ENCODE peak calls at places on chromosomes 4 and X, in five cellular contexts. L, J, R, M and O are unnamed samples.

GRCh38 chrX:153454901-153455550 is 9.2 kb upstream of the TREX2 start:
- DNase-seq in L (no peak), J (no peak), R (no peak), M (no peak), O (no peak)

GRCh38 chr4:104302731-104303130 is 192.0 kb downstream of the CXXC4 start:
- DNase-seq in L (no peak), J (no peak), R (no peak), M (no peak), O (no peak)

GRCh38 chrX:154327026-154327820 is 31.6 kb downstream of the TKTL1 start:
- DNase-seq in L (no peak), J (no peak), R (no peak), M (no peak), O (no peak)

GRCh38 chr4:57854748-57855147 is 744.6 kb upstream of the IGFBP7 start:
- DNase-seq in L (no peak), J (no peak), R (peak), M (no peak), O (no peak)

GRCh38 chr4:162010362-162010761 is 153.4 kb downstream of the FSTL5 start:
- DNase-seq in L (no peak), J (no peak), R (no peak), M (no peak), O (no peak)

GRCh38 chr4:2847297-2847871 is 3.7 kb downstream of the ADD1 start:
- DNase-seq in L (no peak), J (no peak), R (no peak), M (no peak), O (no peak)

GRCh38 chrX:110167952-110168451 is 149.9 kb downstream of the AMMECR1 start:
- DNase-seq in L (no peak), J (no peak), R (peak), M (no peak), O (no peak)

GRCh38 chr4:165398570-165398969 is 19.8 kb downstream of the CPE start:
- DNase-seq in L (no peak), J (peak), R (peak), M (no peak), O (peak)

GRCh38 chrX:1391370-1391706 is 575 bp downstream of the SLC25A6 start:
- DNase-seq in L (peak), J (no peak), R (no peak), M (no peak), O (no peak)

GRCh38 chr4:127410201-127410600 is 222.6 kb upstream of the INTU start:
- DNase-seq in L (no peak), J (no peak), R (no peak), M (no peak), O (no peak)

GRCh38 chr4:173333658-173334084 is 487 bp downstream of the HMGB2 start:
- DNase-seq in L (no peak), J (peak), R (peak), M (peak), O (no peak)

GRCh38 chr4:15964159-15964558 is 1.2 kb upstream of the FGFBP2 start:
- DNase-seq in L (no peak), J (no peak), R (no peak), M (no peak), O (no peak)

GRCh38 chr4:152680988-152681731 is 1.4 kb upstream of the TMEM154 start:
- DNase-seq in L (no peak), J (peak), R (peak), M (no peak), O (no peak)

GRCh38 chrX:32871636-32872035 is 339.7 kb downstream of the DMD start:
- DNase-seq in L (no peak), J (no peak), R (no peak), M (no peak), O (no peak)

GRCh38 chr4:170097681-170098080 is 7.9 kb upstream of the AADAT start:
- DNase-seq in L (no peak), J (no peak), R (no peak), M (no peak), O (no peak)

GRCh38 chr4:124710911-124711310 is 1.6 kb downstream of the ANKRD50 start:
- DNase-seq in L (no peak), J (peak), R (peak), M (no peak), O (no peak)

GRCh38 chr4:129140521-129140920 is 44.6 kb downstream of the C4orf33 start:
- DNase-seq in L (no peak), J (no peak), R (peak), M (no peak), O (no peak)

GRCh38 chr4:150217192-150217591 is 138.9 kb downstream of the DCLK2 start:
- DNase-seq in L (no peak), J (peak), R (peak), M (no peak), O (peak)

GRCh38 chr4:15956179-15956850 is 6.7 kb downstream of the FGFBP2 start:
- DNase-seq in L (peak), J (peak), R (peak), M (no peak), O (peak)

GRCh38 chr4:101865501-101866062 is 75.1 kb downstream of the BANK1 start:
- DNase-seq in L (no peak), J (peak), R (peak), M (no peak), O (no peak)

GRCh38 chr4:172061204-172061603 is 248.0 kb downstream of the GALNTL6 start:
- DNase-seq in L (no peak), J (no peak), R (no peak), M (no peak), O (no peak)

GRCh38 chr4:56234098-56234497 is 153.2 kb downstream of the AASDH start:
- DNase-seq in L (no peak), J (no peak), R (no peak), M (no peak), O (no peak)

GRCh38 chr4:17029964-17030363 is 131.5 kb upstream of the LDB2 start:
- DNase-seq in L (no peak), J (no peak), R (no peak), M (no peak), O (no peak)

GRCh38 chr4:5558502-5558901 is 149.9 kb downstream of the EVC2 start:
- DNase-seq in L (no peak), J (no peak), R (no peak), M (no peak), O (no peak)

GRCh38 chrX:16587776-16588175 is 62.2 kb upstream of the S100G start:
- DNase-seq in L (no peak), J (no peak), R (peak), M (no peak), O (no peak)

GRCh38 chr4:128525939-128526630 is 238.5 kb upstream of the PGRMC2 start:
- DNase-seq in L (no peak), J (no peak), R (no peak), M (no peak), O (no peak)